ENCODE peak calls at places on chromosomes 16 and 17, in six cellular contexts. F is stimulated activated CD4-positive, alpha-beta T cell treated with anti-CD3 and anti-CD28 coated beads, Interleukin-15, amount 100 ng/mL, for 1 hour; M is HL-60; K is mammary epithelial cell; G is CD8-positive, alpha-beta memory T cell; S is coronary artery. W is an unnamed sample.
A peak's percentile ranks its signal among the peaks of the same experiment; 100 is the strongest.

GRCh38 chr16:4277987-4278513 is 5.2 kb upstream of the TFAP4 start:
- DNase-seq in F (no peak), M (no peak), K (no peak), G (no peak), S (no peak), W (no peak)

GRCh38 chr16:12771341-12771798 is 32.3 kb downstream of the CPPED1 start:
- DNase-seq in F (no peak), M (no peak), K (peak; percentile 48), G (no peak), S (no peak), W (no peak)

GRCh38 chr16:49019081-49019633 is 262.5 kb downstream of the CBLN1 start:
- DNase-seq in F (no peak), M (no peak), K (no peak), G (no peak), S (peak; percentile 24), W (no peak)

GRCh38 chr17:17021194-17021863 is 20.9 kb upstream of the MPRIP start:
- DNase-seq in F (no peak), M (no peak), K (no peak), G (peak; percentile 27), S (no peak), W (peak; percentile 49)

GRCh38 chr17:68199837-68200688 is 47.8 kb upstream of the AMZ2 start:
- DNase-seq in F (no peak), M (no peak), K (no peak), G (no peak), S (no peak), W (no peak)

GRCh38 chr17:73548620-73549311 is 95.5 kb downstream of the SDK2 start:
- DNase-seq in F (no peak), M (no peak), K (no peak), G (no peak), S (no peak), W (no peak)

GRCh38 chr17:64679710-64680216 is 17.7 kb upstream of the SMURF2 start:
- DNase-seq in F (no peak), M (no peak), K (peak; percentile 98), G (no peak), S (no peak), W (no peak)

GRCh38 chr16:2178321-2179106 is 17.9 kb downstream of the CASKIN1 start:
- DNase-seq in F (peak; percentile 26), M (no peak), K (no peak), G (no peak), S (no peak), W (no peak)

GRCh38 chr16:28010671-28011070 is 52.8 kb downstream of the GSG1L start:
- DNase-seq in F (no peak), M (no peak), K (no peak), G (no peak), S (no peak), W (no peak)

GRCh38 chr16:56355221-56355620 is 70.1 kb downstream of the AMFR start:
- DNase-seq in F (no peak), M (no peak), K (no peak), G (no peak), S (peak; percentile 52), W (no peak)

GRCh38 chr16:3597226-3597625 is 14.2 kb downstream of the SLX4 start:
- DNase-seq in F (no peak), M (no peak), K (no peak), G (no peak), S (no peak), W (no peak)

GRCh38 chr16:79962962-79963361 is 362.4 kb upstream of the MAF start:
- DNase-seq in F (no peak), M (no peak), K (no peak), G (no peak), S (no peak), W (no peak)

GRCh38 chr16:77919761-77920415 is 102.5 kb upstream of the CLEC3A start:
- DNase-seq in F (no peak), M (no peak), K (no peak), G (no peak), S (no peak), W (no peak)

GRCh38 chr17:21549107-21549687 is 143.1 kb upstream of the KCNJ18 start:
- DNase-seq in F (no peak), M (no peak), K (peak; percentile 61), G (no peak), S (no peak), W (no peak)

GRCh38 chr16:66359811-66360608 is 6.5 kb upstream of the CDH5 start:
- DNase-seq in F (no peak), M (no peak), K (no peak), G (no peak), S (no peak), W (no peak)

GRCh38 chr17:49575524-49576120 is at the start of gene NXPH3:
- DNase-seq in F (peak; percentile 62), M (peak; percentile 64), K (peak; percentile 59), G (peak; percentile 66), S (peak; percentile 81), W (no peak)

GRCh38 chr16:20611350-20611902 is 35.3 kb upstream of the ACSM2B start:
- DNase-seq in F (no peak), M (no peak), K (no peak), G (no peak), S (peak; percentile 85), W (peak; percentile 72)

GRCh38 chr16:6835941-6836340 is 496.7 kb upstream of the RBFOX1 start:
- DNase-seq in F (no peak), M (no peak), K (no peak), G (no peak), S (no peak), W (no peak)

GRCh38 chr17:31388770-31389672 is 2.5 kb upstream of the RAB11FIP4 start:
- DNase-seq in F (peak; percentile 37), M (peak; percentile 21), K (no peak), G (no peak), S (peak; percentile 61), W (no peak)

GRCh38 chr16:66427036-66427446 is at the start of gene BEAN1:
- DNase-seq in F (no peak), M (no peak), K (no peak), G (no peak), S (no peak), W (no peak)

GRCh38 chr16:12084436-12084835 is 107.9 kb downstream of the SNX29 start:
- DNase-seq in F (no peak), M (no peak), K (no peak), G (no peak), S (no peak), W (no peak)

GRCh38 chr16:26987631-26988030 is 79.1 kb upstream of the C16orf82 start:
- DNase-seq in F (no peak), M (no peak), K (no peak), G (no peak), S (peak; percentile 22), W (no peak)

GRCh38 chr16:1050466-1050865 is 22.1 kb upstream of the SSTR5 start:
- DNase-seq in F (no peak), M (no peak), K (no peak), G (no peak), S (no peak), W (no peak)

GRCh38 chr17:79023886-79024771 is at the start of gene C1QTNF1:
- DNase-seq in F (no peak), M (no peak), K (peak; percentile 47), G (peak; percentile 62), S (no peak), W (no peak)

W was measured in caudate nucleus.